ENCODE peak calls at places on chromosomes 11 and 22, in five cellular contexts. W is T-helper 2 cell; M is AG10803; N is IMR-90; P is activated T-helper 1 cell treated with anti-CD3 and anti-CD28 coated beads, Interleukin-2, amount 50 U/mL, for 16 hours. J is an unnamed sample.
A peak's percentile ranks its signal among the peaks of the same experiment; 100 is the strongest.

GRCh38 chr11:67663515-67664212 is 10.8 kb downstream of the ALDH3B2 start:
- DNase-seq in P (no peak), W (no peak), N (no peak), M (no peak), J (no peak)

GRCh38 chr11:72553748-72554147 is 119.4 kb upstream of the CLPB start:
- DNase-seq in M (no peak), N (no peak), W (peak; percentile 31), P (no peak), J (no peak)

GRCh38 chr11:99693941-99694492 is 673.3 kb downstream of the CNTN5 start:
- DNase-seq in W (no peak), M (no peak), N (peak; percentile 94), P (no peak), J (no peak)

GRCh38 chr22:41654322-41654721 is 33.2 kb downstream of the XRCC6 start:
- DNase-seq in N (no peak), M (no peak), P (no peak), W (no peak), J (no peak)

GRCh38 chr11:112247198-112247597 is 13.5 kb downstream of the PLET1 start:
- DNase-seq in M (no peak), P (no peak), N (peak; percentile 80), W (no peak), J (no peak)

GRCh38 chr11:111735262-111736116 is 30.7 kb downstream of the PPP2R1B start:
- DNase-seq in P (no peak), N (peak; percentile 99), M (peak; percentile 98), W (no peak), J (no peak)

GRCh38 chr11:20448838-20449237 is 61.3 kb downstream of the PRMT3 start:
- DNase-seq in P (no peak), N (no peak), W (no peak), M (no peak), J (no peak)

GRCh38 chr22:50530280-50530856 is 556 bp upstream of the TYMP start:
- DNase-seq in W (no peak), P (no peak), N (peak; percentile 44), M (peak; percentile 83), J (no peak)